ENCODE peak calls at places on chromosome 4, in nine cellular contexts. U is psoas muscle, T is GM13976, K is heart left ventricle, S is AG09319, O is chondrocyte, F is IMR-90, E is GM20000, B is AG10803. W is an unnamed sample.

GRCh38 chr4:76801621-76802545 is 96.1 kb downstream of the SOWAHB start:
- DNase-seq in U (no peak), T (no peak), K (peak), S (no peak), O (no peak), F (no peak), E (no peak), B (peak), W (no peak)

GRCh38 chr4:28966982-28967381 is 1753.2 kb upstream of the PCDH7 start:
- DNase-seq in U (no peak), T (no peak), K (no peak), S (no peak), O (no peak), F (peak), E (no peak), B (no peak), W (no peak)

GRCh38 chr4:154626793-154627484 is 14.5 kb upstream of the FGG start:
- DNase-seq in U (peak), T (peak), K (peak), S (no peak), O (peak), F (peak), E (peak), B (peak), W (peak)

GRCh38 chr4:3287972-3288570 is 4.8 kb upstream of the RGS12 start:
- DNase-seq in U (no peak), T (peak), K (no peak), S (no peak), O (no peak), F (no peak), E (no peak), B (no peak), W (no peak)

GRCh38 chr4:80237992-80238391 is 28.5 kb upstream of the FGF5 start:
- DNase-seq in U (no peak), T (no peak), K (no peak), S (peak), O (no peak), F (peak), E (no peak), B (peak), W (no peak)

GRCh38 chr4:34417160-34417559 is 1827.2 kb downstream of the ARAP2 start:
- DNase-seq in U (no peak), T (no peak), K (no peak), S (no peak), O (no peak), F (no peak), E (no peak), B (peak), W (no peak)

GRCh38 chr4:183602444-183603102 is 56.4 kb downstream of the RWDD4 start:
- DNase-seq in U (no peak), T (no peak), K (no peak), S (no peak), O (no peak), F (peak), E (no peak), B (peak), W (no peak)

GRCh38 chr4:48967626-48968025 is 18.4 kb upstream of the CWH43 start:
- DNase-seq in U (no peak), T (no peak), K (no peak), S (no peak), O (no peak), F (peak), E (no peak), B (no peak), W (no peak)

GRCh38 chr4:98608343-98608742 is 50.1 kb downstream of the TSPAN5 start:
- DNase-seq in U (no peak), T (no peak), K (no peak), S (no peak), O (no peak), F (no peak), E (no peak), B (no peak), W (no peak)

GRCh38 chr4:99033956-99034355 is 38.4 kb downstream of the METAP1 start:
- DNase-seq in U (no peak), T (no peak), K (no peak), S (no peak), O (no peak), F (peak), E (no peak), B (peak), W (no peak)

GRCh38 chr4:124854968-124855367 is 142.4 kb upstream of the ANKRD50 start:
- DNase-seq in U (no peak), T (peak), K (no peak), S (no peak), O (no peak), F (peak), E (peak), B (peak), W (no peak)

GRCh38 chr4:5385741-5386251 is 322.6 kb downstream of the EVC2 start:
- DNase-seq in U (no peak), T (no peak), K (no peak), S (no peak), O (no peak), F (no peak), E (no peak), B (no peak), W (no peak)

GRCh38 chr4:2333916-2334644 is 72.2 kb upstream of the MXD4 start:
- DNase-seq in U (no peak), T (no peak), K (no peak), S (no peak), O (no peak), F (no peak), E (peak), B (no peak), W (no peak)

GRCh38 chr4:36281384-36282106 is at the start of gene DTHD1:
- DNase-seq in U (no peak), T (no peak), K (peak), S (no peak), O (no peak), F (no peak), E (no peak), B (no peak), W (peak)

GRCh38 chr4:15737255-15737654 is 34.4 kb downstream of the BST1 start:
- DNase-seq in U (no peak), T (no peak), K (no peak), S (no peak), O (no peak), F (no peak), E (no peak), B (no peak), W (no peak)

GRCh38 chr4:127622923-127623754 is 9.6 kb upstream of the INTU start:
- DNase-seq in U (peak), T (peak), K (peak), S (no peak), O (no peak), F (peak), E (peak), B (peak), W (no peak)

GRCh38 chr4:4685810-4686209 is 144.0 kb upstream of the STX18 start:
- DNase-seq in U (no peak), T (no peak), K (no peak), S (no peak), O (no peak), F (no peak), E (no peak), B (peak), W (no peak)

GRCh38 chr4:38948551-38948950 is 80.9 kb downstream of the FAM114A1 start:
- DNase-seq in U (peak), T (no peak), K (no peak), S (peak), O (no peak), F (peak), E (no peak), B (peak), W (no peak)

GRCh38 chr4:47913328-47913727 is 1.1 kb downstream of the NFXL1 start:
- DNase-seq in U (no peak), T (peak), K (no peak), S (no peak), O (no peak), F (peak), E (no peak), B (peak), W (no peak)

GRCh38 chr4:138845051-138845450 is 170.5 kb upstream of the NOCT start:
- DNase-seq in U (no peak), T (no peak), K (no peak), S (no peak), O (no peak), F (no peak), E (no peak), B (no peak), W (no peak)

GRCh38 chr4:188941524-188942109 is 802.4 kb downstream of the TRIML1 start:
- DNase-seq in U (no peak), T (no peak), K (no peak), S (peak), O (no peak), F (peak), E (no peak), B (peak), W (peak)

GRCh38 chr4:57023104-57023503 is 44.4 kb downstream of the POLR2B start:
- DNase-seq in U (no peak), T (no peak), K (no peak), S (peak), O (no peak), F (peak), E (no peak), B (peak), W (no peak)

DNA sequence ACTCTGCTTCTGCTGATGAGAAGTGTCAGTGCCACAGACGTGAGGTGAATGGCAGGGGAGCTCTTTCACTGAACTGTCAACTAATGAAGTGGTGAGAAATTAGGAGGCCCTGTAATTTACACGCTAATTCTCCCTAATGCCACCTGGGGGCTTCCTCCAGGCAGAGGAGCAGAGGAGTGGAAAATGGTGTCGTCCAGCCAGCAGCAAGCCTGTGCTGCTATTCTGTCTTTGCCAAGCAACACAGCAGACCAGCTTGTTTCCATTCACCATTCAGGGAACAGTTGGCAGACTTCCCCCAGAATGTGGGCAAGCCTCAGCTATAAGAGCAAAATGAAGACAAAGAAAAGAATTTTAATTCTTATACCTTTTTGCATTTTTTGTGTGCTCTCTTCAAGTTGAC is 245.2 kb upstream of the TET2 start:
- DNase-seq in U (no peak), T (no peak), K (no peak), S (no peak), O (no peak), F (no peak), E (no peak), B (peak), W (no peak)
- TF ChIP-seq CTCF in U (no peak), T (no peak), K (no peak), S (no peak), O (no peak), F (no peak), E (no peak), B (no peak), W (no peak)

DNA sequence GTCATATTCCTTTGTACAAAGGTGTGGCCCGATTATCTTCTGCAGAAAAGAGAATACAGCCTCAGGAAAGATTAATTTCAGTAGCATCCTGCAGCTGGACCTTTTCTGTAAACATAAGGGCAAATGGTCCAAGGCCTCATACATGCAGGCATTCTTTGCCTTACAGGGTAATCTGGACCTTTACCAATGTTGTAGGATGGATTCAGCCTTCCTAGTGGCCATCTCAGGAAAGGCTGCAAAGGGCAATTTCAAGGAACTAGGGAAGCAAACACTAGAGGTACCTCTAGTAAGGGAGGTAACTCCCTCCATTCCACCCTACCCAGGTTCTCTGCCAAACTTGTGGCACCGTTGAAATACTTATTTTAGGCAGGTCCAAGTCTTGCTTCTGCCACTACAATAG is 43.0 kb downstream of the UGT2B28 start:
- DNase-seq in U (no peak), T (no peak), K (no peak), S (no peak), O (no peak), F (no peak), E (no peak), B (no peak), W (no peak)
- TF ChIP-seq CTCF in U (no peak), T (no peak), K (no peak), S (no peak), O (no peak), F (no peak), E (no peak), B (no peak), W (no peak)

GRCh38 chr4:25439913-25440477 is 62.9 kb downstream of the ANAPC4 start:
- DNase-seq in U (no peak), T (peak), K (no peak), S (peak), O (no peak), F (peak), E (peak), B (peak), W (peak)

GRCh38 chr4:25440478-25441030 is 63.5 kb downstream of the ANAPC4 start:
- DNase-seq in U (no peak), T (no peak), K (peak), S (no peak), O (no peak), F (no peak), E (no peak), B (no peak), W (no peak)

GRCh38 chr4:25442863-25443307 is 65.8 kb downstream of the ANAPC4 start:
- DNase-seq in U (no peak), T (no peak), K (no peak), S (no peak), O (no peak), F (no peak), E (no peak), B (no peak), W (no peak)

GRCh38 chr4:25443851-25444250 is 66.8 kb downstream of the ANAPC4 start:
- DNase-seq in U (no peak), T (no peak), K (no peak), S (no peak), O (no peak), F (no peak), E (no peak), B (no peak), W (no peak)

GRCh38 chr4:25441519-25442117 is 64.6 kb downstream of the ANAPC4 start:
- DNase-seq in U (no peak), T (peak), K (no peak), S (no peak), O (no peak), F (peak), E (peak), B (peak), W (peak)
- TF ChIP-seq CTCF in U (peak), T (peak), K (peak), S (peak), O (peak), F (peak), E (peak), B (peak), W (peak)

DNA sequence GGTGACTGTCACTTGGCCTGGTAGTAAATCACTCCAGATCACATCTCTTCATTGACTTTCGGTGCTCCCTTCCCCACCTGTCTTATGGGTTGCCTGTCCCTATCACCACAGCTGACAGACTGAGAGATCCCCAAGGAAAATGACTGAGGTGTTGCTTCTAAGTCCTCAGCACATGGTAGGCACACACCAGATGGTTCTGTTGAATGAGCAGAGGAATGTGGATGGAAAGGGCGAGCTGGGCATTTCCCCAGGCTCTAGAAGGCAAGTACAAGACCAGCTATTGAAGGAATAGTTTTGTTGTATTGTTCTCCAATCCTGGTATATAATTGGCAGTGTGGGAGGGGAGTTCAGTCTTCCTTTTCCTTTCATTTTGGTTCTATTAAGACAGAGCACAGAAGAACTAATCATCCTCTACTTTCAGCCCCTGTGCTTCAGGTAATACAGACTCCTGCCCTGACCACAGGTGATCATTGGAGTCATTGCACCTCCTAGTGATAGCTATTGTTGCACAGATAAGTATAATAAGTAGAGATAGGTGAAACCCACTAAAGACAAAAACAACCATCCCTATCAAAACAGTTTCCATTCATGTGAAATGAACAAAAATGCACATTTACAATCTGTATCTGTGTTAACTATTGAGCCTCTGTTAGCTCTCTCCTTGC is 158.6 kb downstream of the TRAM1L1 start:
- DNase-seq in U (no peak), T (no peak), K (no peak), S (no peak), O (no peak), F (no peak), E (no peak), B (no peak), W (no peak)
- TF ChIP-seq CTCF in U (no peak), T (no peak), K (no peak), S (no peak), O (no peak), F (no peak), E (no peak), B (no peak), W (no peak)

GRCh38 chr4:52235775-52236174 is 184.7 kb downstream of the SPATA18 start:
- DNase-seq in U (no peak), T (no peak), K (no peak), S (no peak), O (no peak), F (no peak), E (no peak), B (no peak), W (no peak)

DNA sequence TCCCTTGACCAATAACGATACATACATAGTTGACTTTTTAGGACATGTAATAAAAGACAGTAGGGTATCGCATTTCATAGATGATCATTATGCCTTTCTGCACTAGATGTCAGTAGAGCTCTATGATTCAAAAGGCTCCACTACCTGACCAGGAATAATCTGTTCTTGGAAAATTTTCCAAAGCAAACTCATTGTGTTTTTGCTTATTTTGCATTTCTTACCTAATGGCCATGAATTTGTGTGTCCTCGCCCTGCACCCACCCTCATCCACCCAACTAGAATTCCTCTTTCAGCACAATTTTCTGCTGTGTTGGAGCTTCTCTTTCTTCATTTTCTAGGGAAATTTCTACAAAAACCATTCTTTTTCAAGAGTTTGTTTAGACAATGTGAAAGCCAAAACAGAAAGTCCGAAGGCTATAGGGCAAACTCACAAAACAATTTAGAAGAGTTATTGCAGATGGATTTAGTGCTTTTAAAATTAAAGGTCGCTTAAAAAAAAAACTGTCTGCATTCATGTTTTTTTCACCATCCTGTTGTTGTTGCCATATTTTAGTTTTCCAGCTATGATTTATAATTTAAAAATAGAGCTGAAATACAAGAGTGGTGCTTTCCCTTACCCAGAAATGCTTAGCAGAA is 183.6 kb downstream of the SPATA18 start:
- DNase-seq in U (no peak), T (no peak), K (no peak), S (peak), O (no peak), F (peak), E (no peak), B (peak), W (no peak)
- TF ChIP-seq CTCF in U (peak), T (no peak), K (peak), S (peak), O (peak), F (peak), E (no peak), B (peak), W (no peak)

GRCh38 chr4:161564230-161564834 is 599.5 kb downstream of the FSTL5 start:
- DNase-seq in U (no peak), T (no peak), K (no peak), S (no peak), O (no peak), F (peak), E (no peak), B (peak), W (no peak)
- TF ChIP-seq CTCF in U (no peak), T (no peak), K (no peak), S (peak), O (peak), F (peak), E (no peak), B (peak), W (no peak)